ENCODE peak calls at places on chromosomes 5 and 9, in six cellular contexts. H is PC-9, B is fibroblast of lung, T is DND-41, Y is A673, M is astrocyte. J is an unnamed sample.

GRCh38 chr9:89678394-89679005 is 73.7 kb downstream of the GADD45G start:
- DNase-seq in H (no peak), T (no peak), Y (no peak), M (no peak), B (no peak), J (no peak)

GRCh38 chr5:157778121-157778805 is 34.8 kb downstream of the LSM11 start:
- DNase-seq in B (peak; percentile 64), M (peak; percentile 57), T (peak; percentile 72), Y (peak; percentile 10), H (no peak), J (no peak)

GRCh38 chr9:5593904-5594303 is 35.0 kb upstream of the RIC1 start:
- DNase-seq in Y (no peak), H (no peak), M (no peak), T (no peak), B (no peak), J (no peak)

GRCh38 chr9:23412458-23412857 is 413.6 kb downstream of the ELAVL2 start:
- DNase-seq in H (no peak), Y (no peak), M (no peak), T (no peak), B (no peak), J (no peak)

GRCh38 chr9:38389313-38389712 is 3.2 kb upstream of the ALDH1B1 start:
- DNase-seq in Y (no peak), T (no peak), M (peak; percentile 64), H (no peak), B (peak; percentile 72), J (no peak)

GRCh38 chr5:55896663-55897062 is 45.5 kb downstream of the IL31RA start:
- DNase-seq in B (no peak), T (no peak), H (no peak), M (no peak), Y (no peak), J (no peak)

GRCh38 chr5:126369995-126370731 is 53.0 kb upstream of the GRAMD2B start:
- DNase-seq in H (no peak), Y (no peak), T (no peak), M (no peak), B (no peak), J (no peak)

GRCh38 chr9:89635007-89635742 is 30.4 kb downstream of the GADD45G start:
- DNase-seq in T (no peak), B (peak; percentile 89), Y (no peak), H (no peak), M (peak; percentile 88), J (no peak)

GRCh38 chr5:9644630-9645029 is 14.5 kb upstream of the TAS2R1 start:
- DNase-seq in M (no peak), Y (no peak), T (no peak), B (no peak), H (peak; percentile 57), J (no peak)

GRCh38 chr5:17305964-17306725 is 88.7 kb downstream of the BASP1 start:
- DNase-seq in T (no peak), M (peak; percentile 93), B (peak; percentile 93), H (peak; percentile 77), Y (no peak), J (peak; percentile 21)

GRCh38 chr5:122313001-122313402 is 965 bp downstream of the SNCAIP start:
- DNase-seq in Y (no peak), M (peak; percentile 36), B (peak; percentile 48), T (no peak), H (no peak), J (no peak)

GRCh38 chr5:95838001-95838520 is 15.5 kb upstream of the GLRX start:
- DNase-seq in Y (no peak), T (no peak), B (no peak), M (no peak), H (no peak), J (no peak)

GRCh38 chr5:126446498-126447224 is 23.5 kb downstream of the GRAMD2B start:
- DNase-seq in T (no peak), B (peak; percentile 97), M (peak; percentile 96), Y (no peak), H (peak; percentile 77), J (peak; percentile 77)

GRCh38 chr9:133644968-133645765 is 9.0 kb downstream of the DBH start:
- DNase-seq in M (no peak), Y (no peak), B (no peak), T (no peak), H (no peak), J (no peak)

GRCh38 chr9:128011071-128011817 is 30.5 kb upstream of the EEIG1 start:
- DNase-seq in M (no peak), B (no peak), T (no peak), Y (no peak), H (peak; percentile 51), J (no peak)

GRCh38 chr9:130849356-130849755 is 14.3 kb downstream of the ABL1 start:
- DNase-seq in H (no peak), B (no peak), T (no peak), M (no peak), Y (no peak), J (no peak)

GRCh38 chr9:111789881-111790280 is 4.9 kb downstream of the SHOC1 start:
- DNase-seq in T (no peak), M (no peak), H (no peak), Y (no peak), B (no peak), J (no peak)

GRCh38 chr5:143820451-143820850 is 8.5 kb downstream of the HMHB1 start:
- DNase-seq in M (no peak), T (no peak), B (no peak), H (no peak), Y (no peak), J (no peak)

GRCh38 chr5:143828710-143829109 is 16.7 kb downstream of the HMHB1 start:
- DNase-seq in B (no peak), H (no peak), M (no peak), Y (no peak), T (peak; percentile 29), J (no peak)

GRCh38 chr5:143826909-143827514 is 15.1 kb downstream of the HMHB1 start:
- DNase-seq in B (peak; percentile 23), Y (no peak), M (peak; percentile 6), H (peak; percentile 82), T (no peak), J (no peak)

GRCh38 chr5:143824851-143825720 is 13.1 kb downstream of the HMHB1 start:
- DNase-seq in H (peak; percentile 42), T (peak; percentile 91), Y (peak; percentile 76), M (peak; percentile 46), B (peak; percentile 59), J (peak; percentile 48)
- H3K27ac ChIP-seq in H (no peak overlapping the region), T (peak overlapping the region; percentile 79), Y (no peak overlapping the region), M (no peak overlapping the region), B (no peak overlapping the region), J (no peak overlapping the region)

GRCh38 chr5:7396169-7397004 is 449 bp downstream of the ADCY2 start:
- DNase-seq in T (no peak), Y (peak; percentile 15), M (peak; percentile 19), B (peak; percentile 34), H (no peak), J (no peak)

GRCh38 chr5:7395432-7396168 is at the start of gene ADCY2:
- DNase-seq in M (no peak), Y (no peak), H (no peak), B (no peak), T (no peak), J (no peak)

GRCh38 chr5:7398596-7399260 is 2.8 kb downstream of the ADCY2 start:
- DNase-seq in B (no peak), T (no peak), Y (no peak), H (no peak), M (no peak), J (no peak)

GRCh38 chr5:7397935-7398334 is 2.0 kb downstream of the ADCY2 start:
- DNase-seq in B (no peak), H (no peak), T (no peak), M (no peak), Y (no peak), J (no peak)

GRCh38 chr5:7397005-7397546 is 1.1 kb downstream of the ADCY2 start:
- DNase-seq in Y (peak; percentile 35), T (no peak), B (peak; percentile 31), H (no peak), M (peak; percentile 25), J (no peak)
- TF ChIP-seq EZH2 in Y (no peak), T (no peak), B (no peak), H (no peak), M (no peak), J (peak; percentile 55)

GRCh38 chr5:1780621-1780945 is 19.1 kb downstream of the MRPL36 start:
- DNase-seq in Y (no peak), M (no peak), B (no peak), T (no peak), H (no peak), J (no peak)

GRCh38 chr5:1783214-1783551 is 16.5 kb downstream of the MRPL36 start:
- DNase-seq in T (no peak), Y (no peak), M (peak; percentile 34), B (peak; percentile 36), H (peak; percentile 65), J (no peak)

GRCh38 chr5:1782385-1783213 is 17.0 kb downstream of the MRPL36 start:
- DNase-seq in Y (peak; percentile 44), B (no peak), H (no peak), M (no peak), T (no peak), J (no peak)

GRCh38 chr5:1781107-1781506 is 18.5 kb downstream of the MRPL36 start:
- DNase-seq in Y (no peak), H (no peak), B (no peak), M (no peak), T (no peak), J (no peak)

DNA sequence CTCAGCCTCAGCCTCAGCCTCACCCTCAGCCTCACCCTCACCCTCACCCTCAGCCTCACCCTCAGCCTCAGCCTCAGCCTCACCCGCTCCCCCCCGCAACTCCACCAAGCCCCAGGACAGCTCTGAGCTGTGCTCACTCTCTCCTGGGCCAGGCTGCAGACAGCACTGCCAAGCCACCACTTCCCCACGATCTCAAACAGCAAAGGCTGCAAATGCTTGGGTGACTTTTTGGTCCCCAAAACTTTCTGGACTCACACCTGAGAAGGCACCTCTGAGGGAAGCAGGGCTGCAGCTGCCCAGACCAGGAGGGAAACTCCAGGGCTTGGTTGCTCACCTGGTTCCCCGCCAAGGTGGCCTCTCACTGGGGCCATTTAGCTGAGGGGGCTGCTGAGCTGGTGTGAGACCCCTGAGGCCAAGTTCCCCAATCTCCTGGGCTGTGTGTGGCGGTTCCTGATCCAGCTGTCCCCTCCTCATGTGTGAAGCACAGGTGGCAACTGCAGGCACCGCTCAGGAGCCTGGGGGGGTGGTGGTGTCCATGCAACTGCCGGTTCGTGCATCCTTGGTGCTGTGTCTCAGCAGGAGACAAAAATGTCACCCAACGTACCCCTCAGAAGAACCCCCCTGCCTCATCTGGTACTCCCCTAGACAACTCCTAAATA is 17.8 kb downstream of the MRPL36 start:
- DNase-seq in M (no peak), Y (no peak), H (no peak), B (no peak), T (no peak), J (no peak)
- H3K27ac ChIP-seq in M (no peak overlapping the region), Y (no peak overlapping the region), H (no peak overlapping the region), B (no peak overlapping the region), T (no peak overlapping the region), J (no peak overlapping the region)

DNA sequence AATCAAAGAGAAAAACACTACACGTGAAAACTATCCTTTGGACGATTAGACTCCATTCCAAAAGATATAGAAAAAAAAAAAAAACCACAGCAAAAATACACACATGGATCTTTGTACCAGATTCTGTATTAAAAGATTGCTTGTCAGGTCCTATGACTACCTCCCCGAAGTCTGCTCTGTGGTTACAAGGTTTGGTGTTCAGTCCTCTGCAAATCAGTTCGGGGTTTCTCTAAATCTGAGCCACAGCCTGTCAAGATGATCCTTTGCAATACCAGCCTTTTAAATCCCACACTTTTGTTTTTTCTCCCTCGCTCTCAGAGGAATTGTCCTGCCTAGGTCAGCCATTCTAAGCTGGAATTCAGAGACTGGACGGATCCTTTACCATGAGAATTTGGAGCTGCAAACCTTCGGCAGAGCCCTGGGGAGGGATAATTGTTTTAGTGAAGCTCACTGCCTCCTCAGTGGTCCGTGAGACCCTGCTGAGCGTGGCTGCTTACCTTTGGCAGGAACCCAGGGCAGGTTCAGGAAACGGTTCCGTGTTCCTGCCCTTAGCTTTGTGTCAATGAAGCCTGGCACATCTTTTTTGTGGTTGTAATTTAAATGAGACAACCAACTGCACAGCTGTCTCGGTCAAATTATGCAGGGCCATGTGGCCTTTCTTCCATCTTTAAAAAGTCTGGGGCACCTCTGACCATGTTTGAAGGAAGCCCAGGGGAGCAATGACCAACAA is 47.3 kb downstream of the EBF1 start:
- DNase-seq in T (no peak), Y (no peak), B (no peak), M (peak; percentile 38), H (no peak), J (no peak)
- TF ChIP-seq EZH2 in T (no peak), Y (no peak), B (no peak), M (no peak), H (no peak), J (peak; percentile 26)